ENCODE peak calls at places on chromosomes 5 and 9, in five cellular contexts. A, X, O, V and S are unnamed samples.

GRCh38 chr5:149731332-149731616 is 1.2 kb downstream of the PPARGC1B start:
- DNase-seq in A (no peak), X (no peak), O (no peak), V (no peak), S (no peak)

GRCh38 chr5:50667653-50668403 is 1.4 kb downstream of the PARP8 start:
- DNase-seq in A (peak; percentile 90), X (peak; percentile 86), O (peak; percentile 34), V (peak; percentile 81), S (peak; percentile 80)

GRCh38 chr5:181070523-181070922 is 30.5 kb downstream of the BTNL9 start:
- DNase-seq in A (no peak), X (no peak), O (no peak), V (no peak), S (no peak)

GRCh38 chr5:123089572-123089970 is 530 bp downstream of the PRDM6 start:
- DNase-seq in A (no peak), X (no peak), O (peak; percentile 44), V (peak; percentile 77), S (peak; percentile 52)

GRCh38 chr5:131812371-131813160 is 15.7 kb upstream of the FNIP1 start:
- DNase-seq in A (no peak), X (no peak), O (peak; percentile 24), V (no peak), S (no peak)

GRCh38 chr9:26687421-26687820 is 205.2 kb downstream of the CAAP1 start:
- DNase-seq in A (no peak), X (no peak), O (no peak), V (no peak), S (no peak)

GRCh38 chr9:128587453-128587852 is 35.1 kb downstream of the SPTAN1 start:
- DNase-seq in A (peak; percentile 65), X (no peak), O (no peak), V (no peak), S (no peak)

GRCh38 chr9:113589407-113589806 is 125.9 kb downstream of the RGS3 start:
- DNase-seq in A (no peak), X (peak; percentile 61), O (no peak), V (no peak), S (peak; percentile 82)

GRCh38 chr9:34591091-34591910 is 1.8 kb upstream of the CNTFR start:
- DNase-seq in A (peak; percentile 75), X (peak; percentile 90), O (peak; percentile 66), V (peak; percentile 91), S (peak; percentile 96)

GRCh38 chr5:38718874-38719391 is 126.9 kb upstream of the OSMR start:
- DNase-seq in A (no peak), X (no peak), O (peak; percentile 53), V (no peak), S (no peak)

GRCh38 chr5:168047043-168047668 is 244.3 kb upstream of the WWC1 start:
- DNase-seq in A (peak; percentile 52), X (no peak), O (peak; percentile 51), V (no peak), S (peak; percentile 59)

GRCh38 chr9:105157178-105157583 is 87.3 kb upstream of the SLC44A1 start:
- DNase-seq in A (peak; percentile 59), X (peak; percentile 69), O (peak; percentile 84), V (peak; percentile 82), S (peak; percentile 31)

GRCh38 chr5:74027732-74028338 is 401.8 kb downstream of the ARHGEF28 start:
- DNase-seq in A (peak; percentile 12), X (no peak), O (no peak), V (no peak), S (no peak)

GRCh38 chr9:125902224-125902623 is 155.1 kb downstream of the PBX3 start:
- DNase-seq in A (no peak), X (no peak), O (peak; percentile 57), V (no peak), S (no peak)

GRCh38 chr9:79682076-79682736 is 110.4 kb downstream of the TLE4 start:
- DNase-seq in A (no peak), X (no peak), O (no peak), V (no peak), S (peak; percentile 12)

GRCh38 chr9:37539634-37540033 is 36.5 kb downstream of the FBXO10 start:
- DNase-seq in A (no peak), X (no peak), O (no peak), V (no peak), S (no peak)

GRCh38 chr9:79652598-79652997 is 80.8 kb downstream of the TLE4 start:
- DNase-seq in A (no peak), X (no peak), O (no peak), V (no peak), S (no peak)

GRCh38 chr9:131020862-131021261 is 11.9 kb downstream of the LAMC3 start:
- DNase-seq in A (no peak), X (no peak), O (no peak), V (no peak), S (no peak)

GRCh38 chr5:91632871-91633270 is 249.8 kb upstream of the ARRDC3 start:
- DNase-seq in A (no peak), X (no peak), O (no peak), V (no peak), S (no peak)

GRCh38 chr9:35495984-35496383 is 6.1 kb downstream of the RUSC2 start:
- DNase-seq in A (no peak), X (no peak), O (no peak), V (no peak), S (no peak)

GRCh38 chr9:36151306-36152210 is 15.0 kb downstream of the GLIPR2 start:
- DNase-seq in A (peak; percentile 93), X (peak; percentile 87), O (peak; percentile 68), V (peak; percentile 77), S (no peak)

GRCh38 chr5:38557309-38557710 is 864 bp upstream of the LIFR start:
- DNase-seq in A (no peak), X (peak; percentile 47), O (no peak), V (no peak), S (no peak)

GRCh38 chr9:128340691-128341434 is 536 bp downstream of the SLC27A4 start:
- DNase-seq in A (no peak), X (no peak), O (no peak), V (no peak), S (peak; percentile 37)

GRCh38 chr5:129541648-129542251 is 81.7 kb downstream of the ADAMTS19 start:
- DNase-seq in A (peak; percentile 9), X (no peak), O (peak; percentile 63), V (no peak), S (no peak)

GRCh38 chr5:33409435-33410146 is 31.2 kb upstream of the TARS1 start:
- DNase-seq in A (no peak), X (no peak), O (peak; percentile 91), V (no peak), S (no peak)

GRCh38 chr5:175715627-175716522 is 58.0 kb downstream of the HRH2 start:
- DNase-seq in A (no peak), X (no peak), O (no peak), V (peak; percentile 7), S (no peak)

GRCh38 chr5:175717837-175718236 is 60.0 kb downstream of the HRH2 start:
- DNase-seq in A (no peak), X (no peak), O (no peak), V (peak; percentile 4), S (no peak)

GRCh38 chr5:175714686-175715085 is 56.8 kb downstream of the HRH2 start:
- DNase-seq in A (no peak), X (no peak), O (no peak), V (peak; percentile 39), S (no peak)

GRCh38 chr5:175713930-175714329 is 56.1 kb downstream of the HRH2 start:
- DNase-seq in A (no peak), X (no peak), O (no peak), V (peak; percentile 28), S (no peak)

GRCh38 chr5:175718401-175719108 is 60.7 kb downstream of the HRH2 start:
- DNase-seq in A (peak; percentile 15), X (peak; percentile 75), O (no peak), V (peak; percentile 67), S (peak; percentile 59)
- TF ChIP-seq CTCF in A (peak; percentile 30), X (peak; percentile 76), O (peak; percentile 19), V (peak; percentile 66), S (peak; percentile 86)

DNA sequence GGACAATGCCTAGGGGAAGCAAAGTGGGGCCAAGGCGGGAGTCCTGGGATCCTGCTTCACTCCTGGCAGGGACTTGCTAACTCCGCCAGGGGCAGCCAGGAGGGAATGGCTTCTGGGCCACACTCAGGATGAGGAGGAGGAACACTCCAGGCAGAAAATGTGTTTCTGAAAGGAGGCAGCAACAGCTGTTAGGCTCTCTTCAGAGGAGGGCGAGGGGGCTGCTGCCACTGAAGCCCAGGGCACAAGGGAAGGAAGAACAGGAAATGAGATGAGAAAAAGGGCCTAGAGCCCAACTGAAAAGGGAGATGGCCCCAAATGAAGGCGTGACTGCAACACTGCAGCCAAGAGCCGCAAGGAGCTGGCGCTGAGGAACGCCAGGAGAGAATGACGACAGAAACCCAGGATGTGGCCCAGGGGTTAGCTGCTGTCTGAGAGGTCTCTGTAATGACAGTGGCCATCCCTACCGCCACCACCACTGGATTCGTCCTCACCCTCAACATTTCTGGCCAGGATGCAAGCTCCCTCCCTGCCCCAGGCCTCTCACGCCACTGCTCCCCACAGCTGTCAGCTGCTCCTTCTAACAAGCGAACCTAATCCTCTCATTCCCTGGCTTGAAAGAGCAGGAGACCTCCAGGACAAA is 15.8 kb downstream of the PSMB7 start:
- DNase-seq in A (no peak), X (no peak), O (peak; percentile 75), V (peak; percentile 63), S (no peak)
- TF ChIP-seq CTCF in A (no peak), X (no peak), O (peak; percentile 19), V (no peak), S (no peak)

DNA sequence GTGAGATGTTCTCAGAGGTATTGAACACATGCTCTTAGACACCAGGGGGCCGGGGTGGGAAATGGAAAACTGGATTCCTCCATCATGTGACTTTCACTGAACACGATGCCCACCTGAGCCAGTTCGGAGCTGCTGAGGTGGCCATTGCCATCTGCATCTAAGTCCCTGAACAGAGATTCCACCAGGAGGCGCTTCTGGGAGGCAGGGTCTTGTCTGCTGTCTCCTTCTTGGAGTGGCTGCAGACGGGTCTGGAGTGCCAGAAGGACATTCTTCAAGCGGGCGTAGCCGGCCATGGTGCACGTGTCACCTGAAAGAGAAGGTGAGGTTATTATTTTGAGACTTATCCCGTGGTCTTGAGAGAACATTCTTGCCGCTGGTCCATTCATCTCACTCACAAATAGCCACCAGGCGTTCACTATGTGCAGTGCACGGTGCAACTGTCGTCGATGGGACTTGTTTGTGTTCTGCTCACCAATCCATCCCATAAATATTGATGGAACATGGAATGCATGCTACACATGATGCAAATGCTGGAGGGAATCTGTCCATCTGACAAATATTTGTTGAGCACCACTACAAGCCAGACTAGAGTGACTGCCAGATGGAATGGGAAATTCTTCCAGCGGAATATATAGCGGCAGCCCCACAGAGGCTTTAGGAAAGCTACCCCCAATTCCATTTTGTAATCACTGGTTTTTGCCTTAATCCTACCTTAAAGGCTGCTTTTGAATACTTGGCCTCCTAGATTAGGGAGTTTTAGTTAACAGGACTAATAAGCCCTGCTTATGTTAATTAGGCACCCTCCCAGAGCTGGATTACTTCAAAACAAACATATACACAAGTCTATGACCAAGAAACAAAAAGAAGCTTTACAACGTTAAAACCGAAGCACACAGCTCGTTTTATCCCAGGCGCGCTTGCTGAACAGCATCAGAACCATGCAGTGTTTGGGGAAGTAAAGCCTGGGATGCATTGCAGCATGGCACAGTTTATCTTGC is 264.8 kb downstream of the HSPA4 start:
- DNase-seq in A (peak; percentile 15), X (no peak), O (peak; percentile 14), V (no peak), S (peak; percentile 62)
- TF ChIP-seq CTCF in A (peak; percentile 32), X (no peak), O (peak; percentile 22), V (no peak), S (peak; percentile 32)

GRCh38 chr5:116090192-116090790 is 5.5 kb downstream of the COMMD10 start:
- DNase-seq in A (no peak), X (no peak), O (no peak), V (no peak), S (no peak)

GRCh38 chr5:116084231-116084630 is 594 bp upstream of the COMMD10 start:
- DNase-seq in A (peak; percentile 55), X (no peak), O (peak; percentile 35), V (no peak), S (no peak)

GRCh38 chr5:116088062-116088461 is 3.2 kb downstream of the COMMD10 start:
- DNase-seq in A (no peak), X (no peak), O (peak; percentile 12), V (no peak), S (no peak)

GRCh38 chr5:116084891-116085715 is at the start of gene COMMD10:
- DNase-seq in A (peak; percentile 92), X (peak; percentile 88), O (peak; percentile 86), V (peak; percentile 85), S (peak; percentile 74)
- TF ChIP-seq CTCF in A (no peak), X (no peak), O (no peak), V (no peak), S (no peak)